ENCODE peak calls at places on chromosomes 5 and 9, in seven cellular contexts. L is HCT116, V is ovary, X is heart left ventricle, N is mammary epithelial cell, Q is fibroblast of lung, W is adrenal gland. M is an unnamed sample.

GRCh38 chr5:147949711-147950573 is 43.6 kb upstream of the C5orf46 start:
- DNase-seq in L (peak; percentile 33), X (no peak), W (no peak), Q (peak; percentile 32), N (peak; percentile 44), V (no peak), M (no peak)

GRCh38 chr5:32916648-32917047 is 205.5 kb downstream of the NPR3 start:
- DNase-seq in W (peak; percentile 18), L (peak; percentile 32), V (no peak), X (no peak), Q (peak; percentile 29), N (peak; percentile 41), M (no peak)

GRCh38 chr5:166324372-166324771 is 1967.1 kb upstream of the WWC1 start:
- DNase-seq in V (no peak), X (no peak), W (no peak), L (no peak), N (no peak), Q (no peak), M (no peak)

GRCh38 chr9:36437790-36438189 is 37.7 kb upstream of the RNF38 start:
- DNase-seq in Q (no peak), X (no peak), L (no peak), V (no peak), W (no peak), N (no peak), M (no peak)

GRCh38 chr9:123420560-123421210 is 64.7 kb downstream of the CRB2 start:
- DNase-seq in N (no peak), Q (no peak), L (no peak), W (no peak), V (no peak), X (no peak), M (no peak)

GRCh38 chr9:123375725-123376132 is 19.7 kb downstream of the CRB2 start:
- DNase-seq in Q (peak; percentile 29), N (no peak), X (no peak), W (no peak), V (peak; percentile 63), L (no peak), M (no peak)

GRCh38 chr5:115379622-115380344 is 83.3 kb upstream of the CCDC112 start:
- DNase-seq in Q (peak; percentile 64), X (no peak), V (no peak), L (peak; percentile 81), W (no peak), N (peak; percentile 83), M (no peak)

GRCh38 chr9:112120471-112120925 is 54.6 kb downstream of the SUSD1 start:
- DNase-seq in N (no peak), W (no peak), X (no peak), L (no peak), Q (peak; percentile 63), V (no peak), M (no peak)

GRCh38 chr9:123355761-123356520 is at the start of gene CRB2:
- DNase-seq in V (no peak), L (no peak), Q (no peak), N (no peak), X (no peak), W (no peak), M (no peak)

GRCh38 chr9:116574027-116574679 is 113.0 kb upstream of the TRIM32 start:
- DNase-seq in X (no peak), V (no peak), W (no peak), N (no peak), Q (no peak), L (no peak), M (no peak)

GRCh38 chr9:76394896-76395244 is 644 bp upstream of the RFK start:
- DNase-seq in W (peak; percentile 76), L (peak; percentile 43), X (peak; percentile 53), V (no peak), N (no peak), Q (no peak), M (peak; percentile 51)

GRCh38 chr5:131821221-131821620 is 24.4 kb upstream of the FNIP1 start:
- DNase-seq in V (no peak), N (no peak), X (no peak), Q (peak; percentile 69), L (no peak), W (no peak), M (no peak)

GRCh38 chr5:16455670-16456069 is 9.9 kb downstream of the ZNF622 start:
- DNase-seq in N (no peak), W (no peak), L (no peak), Q (no peak), V (no peak), X (no peak), M (no peak)
- H3K27ac ChIP-seq in N (peak overlapping the region; percentile 79), W (no peak overlapping the region), L (no peak overlapping the region), Q (peak overlapping the region; percentile 78), V (no peak overlapping the region), X (no peak overlapping the region), M (peak overlapping the region; percentile 47)

DNA sequence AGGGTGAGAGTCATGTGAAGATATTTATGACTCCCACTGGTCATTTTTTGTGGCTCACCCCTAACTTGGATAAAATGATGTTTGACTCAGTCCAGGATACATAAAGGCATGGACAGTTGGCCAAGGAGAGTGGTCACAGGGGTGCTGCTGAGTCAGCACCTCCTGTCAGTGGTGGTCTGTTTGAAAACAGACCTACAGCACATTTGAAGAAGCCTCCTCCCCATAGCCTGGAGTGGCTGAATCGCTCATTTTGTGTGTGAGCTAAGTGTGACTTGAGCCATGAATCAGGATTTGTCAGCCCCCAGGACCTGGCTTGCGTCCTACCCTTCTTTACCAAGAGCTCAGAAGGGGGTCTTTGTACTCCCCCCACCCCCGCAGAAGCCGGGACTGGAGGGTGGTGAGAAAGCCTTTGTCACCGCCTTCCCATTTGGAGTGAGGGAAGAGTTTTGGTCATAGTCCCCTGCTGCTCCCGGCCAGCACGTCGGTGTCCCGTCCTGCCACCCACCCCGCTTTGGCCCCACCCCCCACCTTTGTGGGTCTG is 35.6 kb downstream of the TRIO start:
- DNase-seq in W (no peak), Q (peak; percentile 98), N (peak; percentile 63), X (no peak), V (no peak), L (no peak), M (no peak)
- H3K4me3 ChIP-seq in W (no peak overlapping the region), Q (no peak overlapping the region), N (no peak overlapping the region), X (no peak overlapping the region), V (no peak overlapping the region), L (no peak overlapping the region), M (no peak overlapping the region)

DNA sequence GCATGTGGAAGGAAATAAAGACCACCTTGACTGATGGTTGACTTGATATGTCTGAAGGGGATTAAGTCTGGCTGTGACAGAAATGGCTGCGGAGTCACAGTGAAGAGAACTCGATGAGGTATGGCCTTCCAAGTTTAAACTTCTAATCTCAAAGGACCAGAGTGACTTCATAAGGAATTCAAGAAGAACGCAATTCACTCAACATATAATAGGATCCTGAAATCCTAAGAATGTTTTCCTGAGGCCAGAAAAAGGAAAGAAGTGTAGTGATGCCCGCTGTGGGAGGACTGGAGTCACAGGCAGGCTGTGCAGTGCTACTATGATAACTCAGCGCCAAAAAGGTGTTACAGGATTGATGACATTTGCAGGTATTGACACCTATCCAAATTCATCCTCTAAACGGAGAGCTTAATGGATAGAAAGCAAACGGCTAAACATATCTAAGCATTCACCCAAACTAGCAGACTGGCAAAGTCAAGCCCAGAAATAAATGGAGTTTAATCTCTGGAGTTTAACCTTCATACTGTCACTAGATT is 287.3 kb downstream of the SEC61B start:
- DNase-seq in L (no peak), V (no peak), X (no peak), Q (no peak), N (no peak), W (no peak), M (no peak)
- H3K27ac ChIP-seq in L (no peak overlapping the region), V (no peak overlapping the region), X (no peak overlapping the region), Q (no peak overlapping the region), N (no peak overlapping the region), W (no peak overlapping the region), M (no peak overlapping the region)

GRCh38 chr5:173744527-173744926 is 128.1 kb upstream of the BOD1 start:
- DNase-seq in W (no peak), V (no peak), X (no peak), N (no peak), Q (no peak), L (no peak), M (no peak)

GRCh38 chr5:173746050-173746449 is 129.6 kb upstream of the BOD1 start:
- DNase-seq in L (no peak), X (no peak), V (no peak), Q (peak; percentile 68), W (no peak), N (peak; percentile 71), M (no peak)

GRCh38 chr5:173743641-173744343 is 127.3 kb upstream of the BOD1 start:
- DNase-seq in X (no peak), V (no peak), N (no peak), Q (no peak), W (no peak), L (no peak), M (no peak)

GRCh38 chr5:173745123-173745522 is 128.7 kb upstream of the BOD1 start:
- DNase-seq in L (no peak), X (no peak), N (no peak), Q (no peak), W (no peak), V (no peak), M (no peak)

DNA sequence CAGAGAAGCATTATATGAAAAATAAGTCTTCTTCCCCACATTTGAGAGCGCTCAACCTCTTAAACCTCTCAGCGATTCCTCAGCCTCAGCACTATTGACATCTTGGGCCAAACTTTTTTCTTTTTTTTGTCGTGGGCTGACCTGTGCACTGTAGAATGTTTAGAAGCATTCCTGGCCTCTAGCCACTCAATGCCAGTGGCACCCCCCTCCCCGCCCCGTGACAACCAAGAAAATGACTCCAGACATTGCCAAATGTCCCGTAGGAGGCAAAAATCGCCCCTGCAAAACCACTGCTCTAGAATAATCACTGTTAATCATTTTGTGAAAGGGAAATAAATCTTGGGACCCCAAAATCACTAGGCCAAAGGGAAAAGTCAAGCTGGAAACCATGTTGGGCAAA is 129.1 kb upstream of the BOD1 start:
- DNase-seq in W (no peak), Q (no peak), L (no peak), V (no peak), N (no peak), X (no peak), M (no peak)
- H3K4me3 ChIP-seq in W (no peak overlapping the region), Q (no peak overlapping the region), L (no peak overlapping the region), V (no peak overlapping the region), N (no peak overlapping the region), X (no peak overlapping the region), M (no peak overlapping the region)

DNA sequence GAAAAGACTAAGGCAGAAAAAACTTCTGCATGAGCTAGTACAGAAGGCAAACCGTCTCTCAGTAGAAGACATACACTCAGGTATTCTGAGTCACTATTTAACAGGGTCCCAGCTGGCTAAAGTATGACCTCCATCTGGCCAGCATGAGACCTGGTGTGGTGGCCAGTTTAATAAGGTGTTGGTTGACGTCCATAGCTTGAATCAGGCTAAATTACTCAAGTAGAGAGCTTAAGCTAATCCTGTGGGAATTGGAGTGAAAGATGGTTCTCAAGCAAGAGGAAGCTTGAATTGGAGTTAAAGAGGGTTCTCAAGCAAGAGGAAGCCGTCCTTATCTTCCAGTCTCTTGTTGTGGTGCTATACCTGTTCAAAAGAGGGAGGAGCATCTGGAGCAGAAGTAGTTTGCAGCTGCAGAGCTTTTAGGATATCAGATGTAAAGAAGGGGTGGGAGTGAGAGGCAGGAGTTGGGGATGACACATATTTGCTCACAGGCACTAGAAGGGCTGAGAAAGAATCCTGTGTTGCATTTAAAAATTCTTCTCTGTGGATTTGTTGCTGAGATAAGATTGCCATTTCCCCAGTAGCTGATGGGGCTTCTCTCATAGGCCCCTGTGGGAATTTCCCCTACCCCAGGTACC is 136.1 kb upstream of the RUSC2 start:
- DNase-seq in W (no peak), N (no peak), V (no peak), L (no peak), X (no peak), Q (no peak), M (no peak)
- H3K27ac ChIP-seq in W (no peak overlapping the region), N (no peak overlapping the region), V (no peak overlapping the region), L (no peak overlapping the region), X (no peak overlapping the region), Q (no peak overlapping the region), M (no peak overlapping the region)

GRCh38 chr5:74422671-74423070 is 217.9 kb downstream of the ENC1 start:
- DNase-seq in V (no peak), N (peak; percentile 59), Q (no peak), W (no peak), X (no peak), L (no peak), M (no peak)
- H3K4me3 ChIP-seq in V (no peak overlapping the region), N (no peak overlapping the region), Q (no peak overlapping the region), W (no peak overlapping the region), X (no peak overlapping the region), L (no peak overlapping the region), M (no peak overlapping the region)